ENCODE peak calls at places on chromosomes 4 and X, in eight cellular contexts. L is hepatocyte, E is PC-3, C is fibroblast of lung, U is mammary epithelial cell, F is astrocyte, D is endothelial cell of umbilical vein, R is K562. N is an unnamed sample.

GRCh38 chr4:108301583-108302256 is 133.0 kb upstream of the LEF1 start:
- DNase-seq in L (peak), E (no peak), C (no peak), U (no peak), F (no peak), D (no peak), R (no peak), N (no peak)

GRCh38 chrX:39168609-39169008 is 367.4 kb downstream of the MID1IP1 start:
- DNase-seq in L (no peak), E (no peak), C (no peak), U (no peak), F (no peak), D (no peak), R (no peak), N (no peak)

GRCh38 chr4:4825431-4825830 is 34.0 kb upstream of the MSX1 start:
- DNase-seq in L (no peak), E (no peak), C (no peak), U (no peak), F (no peak), D (no peak), R (no peak), N (no peak)

GRCh38 chr4:89420507-89420906 is 112.9 kb upstream of the GPRIN3 start:
- DNase-seq in L (no peak), E (no peak), C (peak), U (no peak), F (peak), D (no peak), R (no peak), N (no peak)

GRCh38 chr4:108360857-108361820 is 192.4 kb upstream of the LEF1 start:
- DNase-seq in L (peak), E (peak), C (peak), U (peak), F (peak), D (no peak), R (peak), N (peak)

GRCh38 chr4:152535236-152535902 is 523 bp downstream of the FBXW7 start:
- DNase-seq in L (peak), E (no peak), C (no peak), U (no peak), F (no peak), D (no peak), R (peak), N (peak)

GRCh38 chrX:144334577-144334976 is 450.7 kb downstream of the UBE2NL start:
- DNase-seq in L (no peak), E (peak), C (no peak), U (no peak), F (no peak), D (no peak), R (peak), N (peak)

GRCh38 chr4:78772526-78773084 is 3.5 kb upstream of the BMP2K start:
- DNase-seq in L (no peak), E (no peak), C (no peak), U (no peak), F (no peak), D (no peak), R (peak), N (no peak)

GRCh38 chr4:187996502-187997177 is 1.1 kb downstream of the ZFP42 start:
- DNase-seq in L (no peak), E (no peak), C (no peak), U (no peak), F (no peak), D (no peak), R (no peak), N (peak)

GRCh38 chr4:93183589-93183988 is 645.0 kb upstream of the ATOH1 start:
- DNase-seq in L (no peak), E (peak), C (peak), U (peak), F (no peak), D (peak), R (no peak), N (no peak)

GRCh38 chrX:150546711-150547153 is 21.7 kb upstream of the MTM1 start:
- DNase-seq in L (peak), E (no peak), C (no peak), U (no peak), F (no peak), D (no peak), R (no peak), N (no peak)

GRCh38 chr4:8905773-8906667 is 34.4 kb upstream of the HMX1 start:
- DNase-seq in L (no peak), E (no peak), C (no peak), U (no peak), F (no peak), D (no peak), R (no peak), N (no peak)

GRCh38 chr4:182862921-182863320 is 54.3 kb downstream of the DCTD start:
- DNase-seq in L (no peak), E (no peak), C (no peak), U (peak), F (no peak), D (no peak), R (no peak), N (no peak)

GRCh38 chr4:103934178-103934789 is 214.5 kb upstream of the TACR3 start:
- DNase-seq in L (peak), E (peak), C (peak), U (peak), F (peak), D (peak), R (peak), N (peak)

GRCh38 chr4:170027181-170027829 is 1.1 kb upstream of the MFAP3L start:
- DNase-seq in L (peak), E (peak), C (peak), U (peak), F (peak), D (peak), R (peak), N (peak)

GRCh38 chrX:153433781-153434285 is 12.0 kb downstream of the TREX2 start:
- DNase-seq in L (no peak), E (no peak), C (no peak), U (no peak), F (no peak), D (no peak), R (no peak), N (no peak)

GRCh38 chr4:127203561-127204260 is 429.0 kb upstream of the INTU start:
- DNase-seq in L (no peak), E (peak), C (peak), U (peak), F (peak), D (no peak), R (no peak), N (no peak)

GRCh38 chr4:168716411-168717129 is 219.7 kb downstream of the PALLD start:
- DNase-seq in L (no peak), E (no peak), C (no peak), U (no peak), F (no peak), D (peak), R (no peak), N (no peak)

DNA sequence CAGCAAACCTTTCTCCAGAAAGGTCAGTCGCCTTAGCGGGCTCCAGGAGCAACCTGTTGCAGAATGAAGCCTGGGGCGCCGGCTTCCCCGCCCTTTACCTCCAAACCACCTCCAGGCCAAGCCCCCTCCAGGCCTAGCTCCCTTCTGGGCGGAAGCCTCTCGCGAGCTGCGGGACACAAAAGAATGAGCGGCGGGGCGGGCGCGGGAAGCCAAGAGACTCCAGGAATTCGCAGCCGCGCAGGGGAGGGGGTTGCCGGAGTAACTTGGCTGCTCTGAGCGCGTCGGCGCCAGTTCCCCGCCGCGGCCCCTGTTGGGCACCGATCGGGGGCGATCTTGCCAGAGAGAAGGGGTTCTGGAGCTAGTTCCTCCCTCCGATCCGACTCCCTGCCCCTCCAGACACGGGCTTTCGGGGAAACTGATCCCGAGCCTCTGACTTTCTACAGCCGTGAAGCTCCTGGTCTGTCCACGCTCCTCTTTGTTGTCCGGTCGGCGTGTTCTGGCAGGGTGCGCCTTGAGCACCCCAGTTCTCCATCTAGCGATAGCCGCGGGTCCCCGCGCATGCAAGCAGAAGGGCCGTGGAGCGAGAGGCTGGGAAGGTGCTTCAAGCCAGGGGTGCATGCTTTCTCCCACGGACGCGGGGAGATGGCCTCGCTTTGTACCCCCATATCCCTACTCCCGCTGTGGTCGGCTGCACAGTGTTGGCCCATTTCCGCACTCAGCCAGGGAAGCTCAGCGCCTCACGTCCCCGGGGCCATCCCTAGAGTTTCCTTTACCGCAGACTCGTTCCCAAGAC is 1.2 kb downstream of the PROM1 start:
- DNase-seq in L (peak), E (no peak), C (peak), U (peak), F (peak), D (peak), R (no peak), N (peak)
- TF ChIP-seq EZH2 in L (no peak), E (no peak), C (peak), U (peak), F (peak), D (peak), R (no peak), N (no peak)

DNA sequence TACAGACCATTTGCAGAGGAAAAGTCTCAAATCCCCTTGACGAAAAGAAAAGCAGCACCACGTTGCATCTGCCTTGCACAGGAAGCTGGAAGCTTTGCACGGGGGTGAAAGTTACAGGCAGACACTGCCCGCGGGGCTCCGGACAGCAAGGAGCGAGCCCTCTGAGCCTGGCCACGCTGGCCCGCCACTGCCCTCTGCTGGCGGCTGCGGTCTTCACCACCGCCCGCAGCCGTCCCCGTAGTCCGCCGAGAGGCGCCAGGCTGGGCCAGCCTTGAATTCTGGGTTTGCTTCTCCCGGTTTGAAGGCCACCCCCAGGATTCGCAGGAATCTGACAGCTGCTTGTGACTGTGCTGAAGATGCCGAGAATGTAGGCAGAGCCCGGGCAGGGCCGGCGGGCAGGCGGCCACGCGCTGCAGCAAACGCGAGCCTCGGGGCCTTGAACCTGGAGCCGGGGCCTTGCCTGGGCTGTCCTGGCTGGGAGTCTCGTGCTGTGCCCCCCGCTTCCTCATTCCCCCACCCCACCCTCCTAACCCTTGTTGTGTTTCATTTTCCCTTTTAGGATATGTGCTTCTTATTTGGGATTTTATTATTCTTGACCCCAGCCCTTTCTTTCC is 49.2 kb downstream of the ENPP6 start:
- DNase-seq in L (peak), E (peak), C (peak), U (peak), F (peak), D (peak), R (peak), N (peak)
- H2AFZ ChIP-seq in L (peak), E (peak), C (no peak), U (peak), F (peak), D (peak), R (no peak), N (peak)

GRCh38 chr4:165874072-165874798 is 1.2 kb downstream of the TLL1 start:
- DNase-seq in L (peak), E (peak), C (no peak), U (peak), F (no peak), D (peak), R (no peak), N (peak)

GRCh38 chr4:165874799-165875371 is 1.8 kb downstream of the TLL1 start:
- DNase-seq in L (peak), E (peak), C (no peak), U (peak), F (no peak), D (no peak), R (no peak), N (peak)

GRCh38 chr4:165872443-165873297 is at the start of gene TLL1:
- DNase-seq in L (peak), E (peak), C (peak), U (peak), F (peak), D (peak), R (no peak), N (peak)

GRCh38 chr4:165875446-165875845 is 2.4 kb downstream of the TLL1 start:
- DNase-seq in L (no peak), E (no peak), C (no peak), U (no peak), F (no peak), D (no peak), R (no peak), N (no peak)

GRCh38 chr4:165873298-165874071 is 448 bp downstream of the TLL1 start:
- DNase-seq in L (peak), E (peak), C (peak), U (peak), F (peak), D (no peak), R (no peak), N (peak)
- TF ChIP-seq EZH2 in L (peak), E (no peak), C (peak), U (no peak), F (no peak), D (no peak), R (no peak), N (peak)

DNA sequence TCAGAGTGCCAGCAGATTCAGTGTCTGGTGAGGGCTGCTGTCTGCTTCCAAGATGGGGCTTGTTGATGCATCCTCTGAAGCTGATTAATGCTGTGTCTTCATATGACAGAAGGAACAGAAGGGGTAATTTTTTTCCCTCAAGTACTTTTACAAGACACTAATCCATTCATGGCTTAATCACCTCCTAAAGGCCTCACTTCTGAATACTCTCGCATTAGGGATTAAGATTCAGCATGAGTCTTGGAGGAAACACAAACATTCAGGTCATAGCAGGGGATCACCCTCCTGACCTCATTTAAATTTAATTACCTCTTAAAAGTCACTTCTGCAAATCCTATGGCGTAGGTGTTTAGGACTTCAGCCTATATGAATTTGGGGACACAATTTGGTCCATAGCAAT is 1145.5 kb upstream of the PCDH10 start:
- DNase-seq in L (no peak), E (no peak), C (no peak), U (no peak), F (no peak), D (no peak), R (no peak), N (peak)
- H2AFZ ChIP-seq in L (no peak), E (no peak), C (no peak), U (no peak), F (no peak), D (no peak), R (no peak), N (no peak)

DNA sequence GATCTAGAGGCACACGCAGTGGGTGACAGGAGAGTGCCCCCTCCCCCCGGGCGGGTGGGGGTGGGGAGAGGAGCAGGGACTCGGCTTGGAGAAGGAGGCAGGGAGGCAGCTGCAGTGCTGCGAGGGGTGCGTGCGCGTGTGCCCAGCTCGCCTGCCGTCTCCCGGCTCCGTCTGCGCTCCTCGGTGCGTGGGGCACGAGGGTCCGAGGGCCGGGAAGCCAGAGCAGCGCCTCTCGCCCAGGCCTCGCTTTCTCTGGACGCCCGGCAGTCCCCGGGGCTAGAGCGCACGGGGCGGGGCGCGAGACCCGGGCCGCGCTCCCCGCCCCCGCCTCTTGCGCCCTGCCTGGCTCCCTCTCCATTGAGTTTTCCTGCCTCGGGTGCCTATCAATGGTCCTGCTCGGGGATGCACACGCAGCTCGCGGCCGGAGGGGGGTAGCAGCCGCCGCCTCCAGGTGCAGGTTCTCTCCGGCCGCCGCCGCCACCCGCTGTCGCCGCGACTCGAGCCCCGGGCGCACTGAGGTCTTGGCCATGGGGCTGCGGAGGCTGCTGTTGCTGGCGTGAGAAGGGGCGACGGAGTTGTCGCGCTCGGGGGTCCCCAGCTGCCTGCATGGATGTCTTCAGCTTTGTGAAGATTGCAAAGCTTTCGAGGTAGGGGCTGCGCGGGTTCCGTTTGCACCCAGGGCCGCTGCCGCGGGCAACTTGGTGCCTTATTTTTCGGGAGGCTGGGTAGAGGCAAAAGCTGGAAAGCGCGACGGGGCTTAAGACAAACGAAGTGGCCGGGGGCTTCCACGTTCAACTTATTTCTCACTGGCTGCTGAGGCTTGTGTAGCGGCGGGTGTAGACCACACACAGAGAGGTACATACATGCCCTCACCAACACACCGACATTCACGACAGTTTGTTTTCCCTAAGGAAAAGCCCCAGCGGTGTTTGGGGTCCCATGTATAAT is at the start of gene FRMPD4:
- DNase-seq in L (peak), E (peak), C (peak), U (peak), F (no peak), D (no peak), R (no peak), N (peak)
- TF ChIP-seq EZH2 in L (no peak), E (no peak), C (no peak), U (no peak), F (no peak), D (peak), R (no peak), N (peak)

N was measured in neural progenitor cell.